ENCODE peak calls at places on chromosome 17, in ten cellular contexts. C is PC-9, G is HepG2, K is SJCRH30, O is Karpas-422, V is heart right ventricle, E is left ventricle myocardium inferior, D is ascending aorta, R is IMR-90, M is upper lobe of right lung. I is an unnamed sample.
A peak's percentile ranks its signal among the peaks of the same experiment; 100 is the strongest.

GRCh38 chr17:31401456-31402254 is 10.2 kb downstream of the RAB11FIP4 start:
- DNase-seq in D (no peak), R (no peak), E (no peak), O (no peak), G (no peak), V (no peak), M (no peak), C (no peak), K (no peak), I (no peak)

GRCh38 chr17:82791532-82791931 is 39.7 kb downstream of the TBCD start:
- DNase-seq in E (no peak), O (no peak), C (no peak), R (peak; percentile 98), K (no peak), M (no peak), D (no peak), V (no peak), G (no peak), I (no peak)

GRCh38 chr17:60971515-60972369 is 294.1 kb downstream of the BCAS3 start:
- DNase-seq in V (no peak), O (peak; percentile 74), E (no peak), C (peak; percentile 40), D (no peak), K (peak; percentile 78), R (peak; percentile 80), G (peak; percentile 56), M (no peak), I (no peak)

GRCh38 chr17:49021095-49021767 is 24.0 kb downstream of the IGF2BP1 start:
- DNase-seq in E (no peak), K (no peak), C (no peak), M (no peak), V (no peak), G (peak; percentile 72), O (no peak), R (peak; percentile 29), D (no peak), I (no peak)

GRCh38 chr17:80695979-80696378 is 151.3 kb downstream of the RPTOR start:
- DNase-seq in D (no peak), E (no peak), M (no peak), V (no peak), O (no peak), G (no peak), R (no peak), C (no peak), K (no peak), I (no peak)

GRCh38 chr17:50817142-50817751 is 18.1 kb upstream of the WFIKKN2 start:
- DNase-seq in G (no peak), C (peak; percentile 24), O (peak; percentile 78), D (no peak), V (peak; percentile 66), M (peak; percentile 84), K (peak; percentile 48), R (no peak), E (peak; percentile 49), I (no peak)

GRCh38 chr17:56595831-56596740 is 2.6 kb downstream of the NOG start:
- DNase-seq in V (no peak), D (no peak), E (no peak), K (peak; percentile 89), O (no peak), R (peak; percentile 10), G (no peak), M (no peak), C (peak; percentile 23), I (no peak)

GRCh38 chr17:80927791-80928216 is 63.8 kb upstream of the CHMP6 start:
- DNase-seq in C (no peak), E (no peak), O (no peak), M (peak; percentile 40), D (no peak), K (no peak), G (no peak), V (no peak), R (peak; percentile 11), I (no peak)

GRCh38 chr17:82283208-82283749 is 9.8 kb upstream of the CSNK1D start:
- DNase-seq in R (peak; percentile 93), O (peak; percentile 42), C (peak; percentile 92), K (peak; percentile 94), D (no peak), E (no peak), V (no peak), G (no peak), M (no peak), I (no peak)

GRCh38 chr17:68356520-68356919 is 65.2 kb downstream of the ARSG start:
- DNase-seq in C (no peak), V (no peak), M (no peak), R (no peak), O (no peak), G (no peak), E (no peak), D (no peak), K (no peak), I (no peak)

GRCh38 chr17:55430531-55431228 is 9.0 kb upstream of the MMD start:
- DNase-seq in R (no peak), E (no peak), K (no peak), D (no peak), O (no peak), C (no peak), G (no peak), M (no peak), V (no peak), I (peak; percentile 25)
- H3K4me1 ChIP-seq in R (peaks cover 20% of the 10 kb centered on the region), E (peaks cover 16% of the 10 kb centered on the region), K (peaks cover 7% of the 10 kb centered on the region), D (no peaks in the 10 kb centered on the region), O (peaks cover 46% of the 10 kb centered on the region), C (peaks cover 45% of the 10 kb centered on the region), G (peaks cover 76% of the 10 kb centered on the region), M (peaks cover 20% of the 10 kb centered on the region), V (peaks cover 7% of the 10 kb centered on the region), I (peaks cover 25% of the 10 kb centered on the region)

DNA sequence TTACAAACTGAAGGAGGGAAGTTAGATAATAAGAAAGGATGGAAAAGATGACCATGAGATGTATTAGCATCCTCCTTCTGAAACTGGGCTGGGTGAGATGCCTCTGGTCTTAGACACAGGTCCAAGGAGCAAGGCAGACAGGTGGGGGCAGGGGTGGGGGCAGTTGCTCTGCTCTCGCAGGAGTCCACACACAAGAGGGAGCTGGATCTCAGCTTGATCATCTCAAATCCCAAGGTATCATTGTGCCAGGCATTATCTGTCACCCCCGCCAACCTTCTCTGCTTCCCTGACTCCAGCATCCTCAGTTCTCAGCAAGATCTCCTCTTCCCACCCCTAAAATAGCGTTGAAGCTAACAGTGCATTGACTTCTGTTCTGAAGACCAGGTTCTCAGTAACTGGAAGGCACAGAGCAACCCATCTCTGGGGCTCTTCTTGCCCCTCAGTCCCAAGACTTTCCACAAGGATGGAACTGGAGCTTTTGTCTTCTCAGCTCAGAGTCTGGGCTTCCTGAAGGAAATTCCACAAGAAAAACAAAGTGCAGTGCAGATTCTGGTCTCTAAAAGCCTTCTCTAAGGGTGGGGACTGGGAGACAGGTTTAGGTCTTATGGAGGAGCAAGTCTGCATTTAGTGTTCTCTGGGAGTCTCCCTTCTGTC is 1.6 kb downstream of the FLOT2 start:
- DNase-seq in G (no peak), V (no peak), M (peak; percentile 38), K (no peak), R (no peak), O (no peak), C (no peak), E (no peak), D (no peak), I (peak; percentile 37)
- H3K4me3 ChIP-seq in G (peak overlapping the region; percentile 93), V (no peak overlapping the region), M (peak overlapping the region; percentile 89), K (peak overlapping the region; percentile 71), R (no peak overlapping the region), O (peak overlapping the region; percentile 80), C (peak overlapping the region; percentile 80), E (peak overlapping the region; percentile 98), D (peak overlapping the region; percentile 63), I (no peak overlapping the region)

DNA sequence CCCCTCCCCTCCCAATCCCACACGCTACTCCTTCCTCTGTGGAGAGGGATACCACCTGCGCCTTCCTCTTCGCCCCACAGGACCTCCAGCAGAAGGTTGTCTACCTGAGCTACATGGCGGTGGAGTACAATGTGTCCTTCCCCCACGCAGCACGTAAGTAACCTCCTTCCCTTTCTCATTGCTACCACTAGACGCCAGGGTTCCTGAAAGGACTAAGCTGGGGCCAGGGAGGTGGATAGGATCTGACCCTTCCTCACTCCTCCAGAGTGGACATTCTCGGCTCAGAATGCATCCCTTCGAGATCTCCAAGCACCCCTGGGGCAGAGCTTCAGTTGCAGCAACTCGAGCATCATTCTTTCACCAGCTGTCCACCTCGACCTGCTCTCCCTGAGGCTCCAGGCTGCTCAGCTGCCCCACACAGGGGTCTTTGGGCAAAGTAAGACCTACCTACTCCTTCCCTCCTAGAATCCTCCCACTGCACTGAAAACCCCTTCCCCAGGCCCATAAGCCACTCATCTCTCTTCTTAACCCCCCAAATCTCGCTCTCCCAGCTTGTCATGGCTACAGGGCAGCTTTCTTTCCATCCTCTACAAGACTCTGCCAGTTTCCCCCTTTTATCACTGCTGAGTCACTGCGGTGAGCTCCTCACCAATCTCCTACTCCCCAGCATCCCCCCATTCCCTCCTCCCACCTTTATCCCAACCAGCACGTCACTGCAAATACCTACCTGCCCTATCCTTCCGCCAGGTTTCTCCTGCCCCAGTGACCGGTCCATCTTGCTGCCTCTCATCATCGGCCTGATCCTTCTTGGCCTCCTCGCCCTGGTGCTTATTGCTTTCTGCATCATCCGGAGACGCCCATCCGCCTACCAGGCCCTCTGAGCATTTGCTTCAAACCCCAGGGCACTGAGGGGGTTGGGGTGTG is 1.5 kb downstream of the CD68 start:
- DNase-seq in D (no peak), V (no peak), C (no peak), E (no peak), M (no peak), G (no peak), K (no peak), R (no peak), O (no peak), I (no peak)
- H3K4me1 ChIP-seq in D (peaks cover 25% of the 10 kb centered on the region), V (peaks cover 42% of the 10 kb centered on the region), C (peaks cover 44% of the 10 kb centered on the region), E (peaks cover 87% of the 10 kb centered on the region), M (peaks cover 65% of the 10 kb centered on the region), G (peaks cover 80% of the 10 kb centered on the region), K (peaks cover 4% of the 10 kb centered on the region), R (peaks cover 27% of the 10 kb centered on the region), O (peaks cover 60% of the 10 kb centered on the region), I (peaks cover 31% of the 10 kb centered on the region)

GRCh38 chr17:77466140-77466539 is 325.4 kb downstream of the SEC14L1 start:
- DNase-seq in D (no peak), M (no peak), O (no peak), K (no peak), V (no peak), E (no peak), G (no peak), C (no peak), R (no peak), I (no peak)

GRCh38 chr17:77466596-77467223 is 325.9 kb downstream of the SEC14L1 start:
- DNase-seq in V (no peak), G (no peak), C (no peak), K (no peak), R (no peak), D (no peak), M (peak; percentile 60), O (no peak), E (no peak), I (no peak)

GRCh38 chr17:77465358-77466041 is 324.7 kb downstream of the SEC14L1 start:
- DNase-seq in D (peak; percentile 51), C (no peak), K (no peak), O (peak; percentile 95), R (peak; percentile 77), M (peak; percentile 82), G (no peak), V (peak; percentile 36), E (peak; percentile 61), I (peak; percentile 82)

GRCh38 chr17:77462553-77463497 is 322.1 kb downstream of the SEC14L1 start:
- DNase-seq in K (no peak), R (no peak), O (no peak), G (no peak), M (no peak), V (no peak), E (no peak), C (no peak), D (no peak), I (no peak)

DNA sequence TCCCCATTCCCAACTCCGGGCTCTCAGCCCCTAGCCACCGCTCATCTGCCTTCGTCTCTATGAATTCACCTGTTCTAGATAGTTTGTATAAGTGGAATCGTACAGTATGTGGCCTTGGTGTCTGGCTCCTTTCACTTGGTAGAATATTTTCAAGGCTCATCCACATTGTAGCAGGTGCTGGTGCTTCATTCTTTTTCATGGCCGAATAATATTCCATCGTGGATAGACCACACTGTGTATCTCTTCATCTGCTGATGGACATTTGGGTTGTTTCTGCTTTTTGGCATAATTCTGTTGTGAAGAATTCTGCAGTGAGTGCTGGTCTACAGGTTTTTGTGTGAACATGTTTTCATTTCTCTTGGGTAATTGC is 324.2 kb downstream of the SEC14L1 start:
- DNase-seq in E (no peak), K (no peak), D (no peak), C (no peak), R (no peak), G (no peak), M (no peak), V (no peak), O (no peak), I (no peak)
- H3K4me3 ChIP-seq in E (no peak overlapping the region), K (no peak overlapping the region), D (no peak overlapping the region), C (no peak overlapping the region), R (no peak overlapping the region), G (no peak overlapping the region), M (no peak overlapping the region), V (no peak overlapping the region), O (peak overlapping the region; percentile 32), I (no peak overlapping the region)